ENCODE peak calls at places on chromosomes 12 and 14, in nine cellular contexts. G is NCI-H187 treated with DMSO at 0.1 percent for 48 hours; H is HEK293T; S is MV-4-11; U is stimulated activated CD4-positive, alpha-beta T cell treated with anti-CD3 and anti-CD28 coated beads, Interleukin-4, amount 100 ng/mL, for 24 hours; N is K562; Q is Right ventricle myocardium inferior; P is foreskin melanocyte; A is NCI-H774. E is an unnamed sample.

GRCh38 chr12:13093850-13094225 is 9.6 kb downstream of the GSG1 start:
- DNase-seq in G (no peak), H (no peak), S (no peak), U (no peak), N (no peak), Q (no peak), P (no peak), A (no peak), E (no peak)

GRCh38 chr12:39272934-39273770 is 169.8 kb downstream of the KIF21A start:
- DNase-seq in G (no peak), H (peak), S (peak), U (peak), N (peak), Q (no peak), P (peak), A (peak), E (no peak)

GRCh38 chr14:104344815-104345214 is 206.4 kb downstream of the KIF26A start:
- DNase-seq in G (no peak), H (no peak), S (no peak), U (no peak), N (no peak), Q (no peak), P (no peak), A (peak), E (no peak)

GRCh38 chr12:6672143-6672542 is 9.2 kb upstream of the ING4 start:
- DNase-seq in G (no peak), H (no peak), S (no peak), U (no peak), N (no peak), Q (no peak), P (no peak), A (no peak), E (no peak)

GRCh38 chr12:124921200-124922008 is 7.0 kb upstream of the UBC start:
- DNase-seq in G (no peak), H (no peak), S (no peak), U (peak), N (peak), Q (no peak), P (peak), A (no peak), E (no peak)

GRCh38 chr12:125143491-125143890 is 78.3 kb downstream of the AACS start:
- DNase-seq in G (no peak), H (no peak), S (no peak), U (no peak), N (no peak), Q (peak), P (no peak), A (no peak), E (no peak)

GRCh38 chr14:97408937-97409860 is 612.0 kb downstream of the VRK1 start:
- DNase-seq in G (no peak), H (no peak), S (no peak), U (peak), N (no peak), Q (no peak), P (no peak), A (no peak), E (no peak)

GRCh38 chr12:18368594-18368993 is 107.3 kb downstream of the PIK3C2G start:
- DNase-seq in G (no peak), H (no peak), S (no peak), U (no peak), N (no peak), Q (no peak), P (no peak), A (no peak), E (no peak)

GRCh38 chr14:103121161-103121845 is 2.0 kb upstream of the TNFAIP2 start:
- DNase-seq in G (no peak), H (no peak), S (peak), U (no peak), N (no peak), Q (peak), P (no peak), A (no peak), E (no peak)

GRCh38 chr12:103667129-103667528 is 80.1 kb downstream of the STAB2 start:
- DNase-seq in G (no peak), H (no peak), S (no peak), U (no peak), N (no peak), Q (no peak), P (no peak), A (peak), E (no peak)